ENCODE peak calls at places on chromosomes 13 and 19, in nine cellular contexts. One of them, this sample, is unnamed.

GRCh38 chr19:8640402-8641004 is 10.1 kb downstream of the NFILZ start:
- DNase-seq in type B pancreatic cell: no peak
- DNase-seq in right atrium auricular region: peak; percentile 74
- DNase-seq in AG10803: peak; percentile 74
- DNase-seq in uterus: peak; percentile 19
- DNase-seq in spleen: peak; percentile 89
- DNase-seq in GM06990: no peak
- DNase-seq in lower leg skin: peak; percentile 77
- DNase-seq in activated CD8-positive, alpha-beta T cell treated with anti-CD3 and anti-CD28 coated beads for 36 hours: no peak
- DNase-seq in this sample: no peak

GRCh38 chr19:23474172-23474571 is 78.9 kb upstream of the ZNF91 start:
- DNase-seq in uterus: no peak
- DNase-seq in type B pancreatic cell: no peak
- DNase-seq in spleen: no peak
- DNase-seq in lower leg skin: no peak
- DNase-seq in right atrium auricular region: no peak
- DNase-seq in GM06990: no peak
- DNase-seq in activated CD8-positive, alpha-beta T cell treated with anti-CD3 and anti-CD28 coated beads for 36 hours: no peak
- DNase-seq in AG10803: no peak
- DNase-seq in this sample: no peak

GRCh38 chr19:55047951-55048350 is 9.9 kb upstream of the GP6 start:
- DNase-seq in AG10803: no peak
- DNase-seq in spleen: no peak
- DNase-seq in uterus: no peak
- DNase-seq in lower leg skin: no peak
- DNase-seq in GM06990: no peak
- DNase-seq in activated CD8-positive, alpha-beta T cell treated with anti-CD3 and anti-CD28 coated beads for 36 hours: no peak
- DNase-seq in type B pancreatic cell: no peak
- DNase-seq in right atrium auricular region: no peak
- DNase-seq in this sample: no peak

GRCh38 chr13:27979001-27979643 is 9.4 kb downstream of the URAD start:
- DNase-seq in AG10803: no peak
- DNase-seq in lower leg skin: no peak
- DNase-seq in activated CD8-positive, alpha-beta T cell treated with anti-CD3 and anti-CD28 coated beads for 36 hours: no peak
- DNase-seq in uterus: no peak
- DNase-seq in spleen: no peak
- DNase-seq in GM06990: no peak
- DNase-seq in type B pancreatic cell: no peak
- DNase-seq in right atrium auricular region: no peak
- DNase-seq in this sample: no peak

GRCh38 chr19:39104104-39104708 is 20.0 kb downstream of the ACP7 start:
- DNase-seq in AG10803: no peak
- DNase-seq in GM06990: no peak
- DNase-seq in activated CD8-positive, alpha-beta T cell treated with anti-CD3 and anti-CD28 coated beads for 36 hours: no peak
- DNase-seq in right atrium auricular region: no peak
- DNase-seq in spleen: peak; percentile 17
- DNase-seq in uterus: no peak
- DNase-seq in type B pancreatic cell: no peak
- DNase-seq in lower leg skin: no peak
- DNase-seq in this sample: no peak

GRCh38 chr13:64248371-64249065 is 2832.9 kb upstream of the PCDH20 start:
- DNase-seq in right atrium auricular region: no peak
- DNase-seq in AG10803: peak; percentile 42
- DNase-seq in uterus: no peak
- DNase-seq in activated CD8-positive, alpha-beta T cell treated with anti-CD3 and anti-CD28 coated beads for 36 hours: no peak
- DNase-seq in spleen: no peak
- DNase-seq in lower leg skin: no peak
- DNase-seq in GM06990: no peak
- DNase-seq in type B pancreatic cell: no peak
- DNase-seq in this sample: no peak

GRCh38 chr19:7868671-7869452 is 5.3 kb downstream of the PRR36 start:
- DNase-seq in spleen: peak; percentile 96
- DNase-seq in GM06990: peak; percentile 91
- DNase-seq in lower leg skin: peak; percentile 56
- DNase-seq in uterus: peak; percentile 51
- DNase-seq in activated CD8-positive, alpha-beta T cell treated with anti-CD3 and anti-CD28 coated beads for 36 hours: peak; percentile 86
- DNase-seq in type B pancreatic cell: no peak
- DNase-seq in AG10803: peak; percentile 34
- DNase-seq in right atrium auricular region: no peak
- DNase-seq in this sample: peak; percentile 93

GRCh38 chr19:30881281-30881680 is 468.0 kb downstream of the TSHZ3 start:
- DNase-seq in uterus: no peak
- DNase-seq in spleen: no peak
- DNase-seq in GM06990: no peak
- DNase-seq in lower leg skin: no peak
- DNase-seq in AG10803: no peak
- DNase-seq in activated CD8-positive, alpha-beta T cell treated with anti-CD3 and anti-CD28 coated beads for 36 hours: no peak
- DNase-seq in type B pancreatic cell: no peak
- DNase-seq in right atrium auricular region: no peak
- DNase-seq in this sample: no peak

GRCh38 chr13:42075517-42075916 is 27.1 kb downstream of the DGKH start:
- DNase-seq in right atrium auricular region: no peak
- DNase-seq in GM06990: no peak
- DNase-seq in spleen: no peak
- DNase-seq in uterus: no peak
- DNase-seq in type B pancreatic cell: no peak
- DNase-seq in AG10803: no peak
- DNase-seq in lower leg skin: no peak
- DNase-seq in activated CD8-positive, alpha-beta T cell treated with anti-CD3 and anti-CD28 coated beads for 36 hours: peak; percentile 27
- DNase-seq in this sample: peak; percentile 16

GRCh38 chr13:99805361-99805760 is 166.2 kb downstream of the ZIC5 start:
- DNase-seq in GM06990: no peak
- DNase-seq in AG10803: no peak
- DNase-seq in activated CD8-positive, alpha-beta T cell treated with anti-CD3 and anti-CD28 coated beads for 36 hours: no peak
- DNase-seq in spleen: no peak
- DNase-seq in uterus: no peak
- DNase-seq in type B pancreatic cell: no peak
- DNase-seq in lower leg skin: no peak
- DNase-seq in right atrium auricular region: no peak
- DNase-seq in this sample: no peak

GRCh38 chr19:55543567-55543966 is 1.8 kb downstream of the SBK3 start:
- DNase-seq in AG10803: no peak
- DNase-seq in spleen: no peak
- DNase-seq in activated CD8-positive, alpha-beta T cell treated with anti-CD3 and anti-CD28 coated beads for 36 hours: no peak
- DNase-seq in right atrium auricular region: no peak
- DNase-seq in uterus: no peak
- DNase-seq in lower leg skin: no peak
- DNase-seq in type B pancreatic cell: no peak
- DNase-seq in GM06990: no peak
- DNase-seq in this sample: no peak

GRCh38 chr19:51251453-51251790 is 542 bp downstream of the SIGLECL1 start:
- DNase-seq in lower leg skin: no peak
- DNase-seq in uterus: no peak
- DNase-seq in spleen: no peak
- DNase-seq in activated CD8-positive, alpha-beta T cell treated with anti-CD3 and anti-CD28 coated beads for 36 hours: no peak
- DNase-seq in type B pancreatic cell: no peak
- DNase-seq in AG10803: no peak
- DNase-seq in right atrium auricular region: no peak
- DNase-seq in GM06990: no peak
- DNase-seq in this sample: peak; percentile 80

GRCh38 chr13:40120288-40120687 is 464.8 kb downstream of the COG6 start:
- DNase-seq in spleen: no peak
- DNase-seq in GM06990: no peak
- DNase-seq in lower leg skin: no peak
- DNase-seq in AG10803: peak; percentile 73
- DNase-seq in uterus: no peak
- DNase-seq in right atrium auricular region: no peak
- DNase-seq in type B pancreatic cell: no peak
- DNase-seq in activated CD8-positive, alpha-beta T cell treated with anti-CD3 and anti-CD28 coated beads for 36 hours: no peak
- DNase-seq in this sample: no peak

GRCh38 chr19:56993851-56994250 is 125.9 kb upstream of the USP29 start:
- DNase-seq in uterus: no peak
- DNase-seq in right atrium auricular region: no peak
- DNase-seq in type B pancreatic cell: no peak
- DNase-seq in GM06990: no peak
- DNase-seq in spleen: peak; percentile 42
- DNase-seq in activated CD8-positive, alpha-beta T cell treated with anti-CD3 and anti-CD28 coated beads for 36 hours: no peak
- DNase-seq in AG10803: no peak
- DNase-seq in lower leg skin: no peak
- DNase-seq in this sample: no peak

DNA sequence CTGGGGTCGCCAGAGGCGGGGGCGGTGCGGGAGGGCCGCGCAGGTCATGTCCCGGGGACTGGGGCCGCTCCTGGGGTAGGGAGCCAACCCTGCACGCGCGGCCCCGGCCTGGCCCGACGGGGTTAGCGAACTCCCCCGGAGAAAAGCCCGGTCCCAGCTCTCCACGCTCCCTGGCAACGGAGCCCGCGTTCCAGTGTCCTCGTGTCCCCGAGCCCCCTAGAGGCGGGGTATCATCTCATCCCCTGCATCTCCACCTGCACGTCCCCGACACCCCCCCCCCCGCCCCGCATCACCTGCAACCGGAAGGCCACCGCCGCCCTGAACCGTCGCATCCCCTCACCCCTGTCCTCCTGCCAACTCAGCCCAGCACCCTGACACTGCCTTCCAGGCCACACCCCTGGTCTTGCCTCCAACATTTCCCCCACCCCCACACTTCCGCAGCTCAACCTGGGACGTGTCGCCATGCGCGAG is 2.7 kb downstream of the WDR88 start:
- DNase-seq in GM06990: peak; percentile 46
- DNase-seq in lower leg skin: no peak
- DNase-seq in spleen: no peak
- DNase-seq in right atrium auricular region: no peak
- DNase-seq in AG10803: no peak
- DNase-seq in activated CD8-positive, alpha-beta T cell treated with anti-CD3 and anti-CD28 coated beads for 36 hours: peak; percentile 89
- DNase-seq in type B pancreatic cell: no peak
- DNase-seq in uterus: no peak
- DNase-seq in this sample: no peak
- TF ChIP-seq CTCF in GM06990: no peak
- TF ChIP-seq CTCF in lower leg skin: no peak
- TF ChIP-seq CTCF in spleen: no peak
- TF ChIP-seq CTCF in right atrium auricular region: no peak
- TF ChIP-seq CTCF in AG10803: no peak
- TF ChIP-seq CTCF in activated CD8-positive, alpha-beta T cell treated with anti-CD3 and anti-CD28 coated beads for 36 hours: no peak
- TF ChIP-seq CTCF in type B pancreatic cell: no peak
- TF ChIP-seq CTCF in uterus: no peak
- TF ChIP-seq CTCF in this sample: no peak

DNA sequence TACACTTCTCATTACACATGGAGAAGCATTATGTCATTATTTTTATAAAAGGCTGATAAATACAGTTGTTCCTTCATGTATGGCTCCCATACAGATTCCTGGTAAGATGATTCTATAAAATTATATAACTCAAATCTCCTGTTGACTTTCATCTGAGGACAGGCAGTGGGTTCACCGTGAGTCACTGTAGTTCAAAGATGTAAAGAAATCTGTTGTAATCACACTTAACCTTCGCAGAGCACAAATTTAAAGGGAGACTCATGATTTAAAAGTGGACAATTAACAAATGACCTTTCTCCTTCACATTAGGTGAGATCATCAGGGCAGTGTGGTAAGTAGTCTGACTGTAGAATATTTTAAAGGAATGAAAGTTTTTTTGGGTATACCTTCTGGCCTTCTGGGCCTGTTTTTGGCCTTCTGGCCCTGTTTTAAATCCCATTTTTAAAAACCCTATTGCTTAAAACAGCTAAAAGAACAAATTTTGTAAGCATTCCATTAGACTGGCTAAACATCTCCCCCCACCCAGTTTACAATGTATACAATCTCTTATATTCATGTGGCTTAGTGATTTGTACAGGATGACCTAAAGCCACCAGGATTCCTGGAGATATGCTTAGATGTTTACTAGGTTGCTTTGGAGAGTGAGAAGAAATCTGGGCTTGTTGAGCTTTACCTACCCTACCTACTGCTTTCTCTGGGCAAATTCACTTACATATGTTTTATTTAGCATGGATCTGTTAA is 171.2 kb downstream of the ITGBL1 start:
- DNase-seq in uterus: no peak
- DNase-seq in AG10803: no peak
- DNase-seq in GM06990: peak; percentile 1
- DNase-seq in spleen: no peak
- DNase-seq in right atrium auricular region: no peak
- DNase-seq in type B pancreatic cell: no peak
- DNase-seq in lower leg skin: no peak
- DNase-seq in activated CD8-positive, alpha-beta T cell treated with anti-CD3 and anti-CD28 coated beads for 36 hours: no peak
- DNase-seq in this sample: no peak
- TF ChIP-seq CTCF in uterus: no peak
- TF ChIP-seq CTCF in AG10803: no peak
- TF ChIP-seq CTCF in GM06990: no peak
- TF ChIP-seq CTCF in spleen: no peak
- TF ChIP-seq CTCF in right atrium auricular region: no peak
- TF ChIP-seq CTCF in type B pancreatic cell: no peak
- TF ChIP-seq CTCF in lower leg skin: no peak
- TF ChIP-seq CTCF in activated CD8-positive, alpha-beta T cell treated with anti-CD3 and anti-CD28 coated beads for 36 hours: no peak
- TF ChIP-seq CTCF in this sample: no peak

GRCh38 chr13:94196426-94196825 is 283.1 kb downstream of the DCT start:
- DNase-seq in type B pancreatic cell: no peak
- DNase-seq in right atrium auricular region: no peak
- DNase-seq in GM06990: no peak
- DNase-seq in spleen: no peak
- DNase-seq in lower leg skin: no peak
- DNase-seq in uterus: no peak
- DNase-seq in AG10803: no peak
- DNase-seq in activated CD8-positive, alpha-beta T cell treated with anti-CD3 and anti-CD28 coated beads for 36 hours: no peak
- DNase-seq in this sample: no peak

GRCh38 chr13:94188173-94188869 is 291.2 kb downstream of the DCT start:
- DNase-seq in type B pancreatic cell: no peak
- DNase-seq in uterus: no peak
- DNase-seq in AG10803: no peak
- DNase-seq in lower leg skin: no peak
- DNase-seq in GM06990: no peak
- DNase-seq in activated CD8-positive, alpha-beta T cell treated with anti-CD3 and anti-CD28 coated beads for 36 hours: no peak
- DNase-seq in right atrium auricular region: no peak
- DNase-seq in spleen: no peak
- DNase-seq in this sample: no peak

GRCh38 chr13:94195715-94196114 is 283.8 kb downstream of the DCT start:
- DNase-seq in right atrium auricular region: no peak
- DNase-seq in uterus: no peak
- DNase-seq in lower leg skin: no peak
- DNase-seq in AG10803: peak; percentile 82
- DNase-seq in activated CD8-positive, alpha-beta T cell treated with anti-CD3 and anti-CD28 coated beads for 36 hours: no peak
- DNase-seq in type B pancreatic cell: no peak
- DNase-seq in GM06990: no peak
- DNase-seq in spleen: no peak
- DNase-seq in this sample: no peak

DNA sequence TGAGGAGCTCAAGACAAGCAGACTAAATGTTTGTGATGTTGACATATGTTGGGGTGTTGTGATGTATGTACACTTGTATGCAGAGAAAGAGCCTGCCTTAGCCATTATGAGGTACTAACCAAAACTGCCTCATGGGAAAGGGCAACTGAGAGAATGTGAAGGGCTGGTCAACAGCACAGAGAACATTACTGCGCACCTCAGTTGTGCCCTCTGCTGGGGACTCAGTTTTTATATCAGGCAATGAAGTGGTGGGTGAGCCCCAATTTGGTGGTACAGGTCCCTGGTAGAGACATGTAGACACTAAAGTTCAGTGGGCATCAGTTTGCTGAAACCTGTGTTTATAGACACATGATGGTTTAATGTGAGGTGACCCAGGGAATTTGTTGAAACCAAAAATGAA is 286.9 kb downstream of the DCT start:
- DNase-seq in GM06990: no peak
- DNase-seq in uterus: no peak
- DNase-seq in type B pancreatic cell: no peak
- DNase-seq in spleen: no peak
- DNase-seq in activated CD8-positive, alpha-beta T cell treated with anti-CD3 and anti-CD28 coated beads for 36 hours: peak; percentile 33
- DNase-seq in lower leg skin: no peak
- DNase-seq in AG10803: no peak
- DNase-seq in right atrium auricular region: no peak
- DNase-seq in this sample: peak; percentile 22
- TF ChIP-seq CTCF in GM06990: peak; percentile 52
- TF ChIP-seq CTCF in uterus: no peak
- TF ChIP-seq CTCF in type B pancreatic cell: peak; percentile 69
- TF ChIP-seq CTCF in spleen: no peak
- TF ChIP-seq CTCF in activated CD8-positive, alpha-beta T cell treated with anti-CD3 and anti-CD28 coated beads for 36 hours: no peak
- TF ChIP-seq CTCF in lower leg skin: no peak
- TF ChIP-seq CTCF in AG10803: peak; percentile 53
- TF ChIP-seq CTCF in right atrium auricular region: no peak
- TF ChIP-seq CTCF in this sample: peak; percentile 38

GRCh38 chr19:41341669-41342490 is 11.8 kb downstream of the TGFB1 start:
- DNase-seq in type B pancreatic cell: no peak
- DNase-seq in right atrium auricular region: no peak
- DNase-seq in AG10803: no peak
- DNase-seq in uterus: no peak
- DNase-seq in activated CD8-positive, alpha-beta T cell treated with anti-CD3 and anti-CD28 coated beads for 36 hours: no peak
- DNase-seq in spleen: peak; percentile 82
- DNase-seq in GM06990: no peak
- DNase-seq in lower leg skin: no peak
- DNase-seq in this sample: no peak
- TF ChIP-seq CTCF in type B pancreatic cell: no peak
- TF ChIP-seq CTCF in right atrium auricular region: no peak
- TF ChIP-seq CTCF in AG10803: no peak
- TF ChIP-seq CTCF in uterus: no peak
- TF ChIP-seq CTCF in activated CD8-positive, alpha-beta T cell treated with anti-CD3 and anti-CD28 coated beads for 36 hours: peak; percentile 14
- TF ChIP-seq CTCF in spleen: no peak
- TF ChIP-seq CTCF in GM06990: no peak
- TF ChIP-seq CTCF in lower leg skin: no peak
- TF ChIP-seq CTCF in this sample: no peak